ENCODE peak calls at places on chromosomes 16 and 17, in seven cellular contexts. R is heart left ventricle, L is GM10248, K is hepatocyte, N is OCI-LY7, Y is GM12864, H is astrocyte of the spinal cord. T is an unnamed sample.

GRCh38 chr17:27756467-27757371 is 43.6 kb downstream of the NOS2 start:
- DNase-seq in R (no peak), L (peak; percentile 38), K (peak; percentile 69), H (peak; percentile 30), Y (peak; percentile 31), N (peak; percentile 51), T (peak; percentile 55)

GRCh38 chr17:74417178-74418045 is 14.5 kb upstream of the GPRC5C start:
- DNase-seq in H (no peak), L (peak; percentile 80), R (no peak), Y (no peak), N (peak; percentile 67), K (peak; percentile 68), T (no peak)

GRCh38 chr16:55478827-55479559 is at the start of gene MMP2:
- DNase-seq in H (peak; percentile 81), K (peak; percentile 81), L (no peak), N (no peak), R (peak; percentile 86), Y (no peak), T (no peak)

GRCh38 chr16:60206511-60206910 is 1472.4 kb upstream of the GOT2 start:
- DNase-seq in L (no peak), Y (no peak), N (no peak), R (no peak), K (no peak), H (no peak), T (no peak)

GRCh38 chr17:10556301-10557005 is 7.0 kb upstream of the MYH2 start:
- DNase-seq in H (no peak), Y (no peak), K (no peak), R (no peak), N (no peak), L (no peak), T (no peak)

GRCh38 chr17:82967268-82968032 is 112.0 kb upstream of the METRNL start:
- DNase-seq in H (no peak), Y (no peak), R (no peak), L (no peak), K (no peak), N (peak; percentile 85), T (no peak)

GRCh38 chr17:55751720-55752250 is 934 bp downstream of the PCTP start:
- DNase-seq in L (no peak), H (no peak), N (no peak), K (peak; percentile 17), R (no peak), Y (no peak), T (no peak)

GRCh38 chr17:13374203-13375143 is 227.3 kb downstream of the HS3ST3A1 start:
- DNase-seq in H (no peak), Y (no peak), L (no peak), R (no peak), N (no peak), K (peak; percentile 28), T (no peak)

GRCh38 chr17:31875081-31875480 is 16.0 kb upstream of the COPRS start:
- DNase-seq in L (no peak), K (no peak), R (no peak), H (no peak), Y (no peak), N (no peak), T (no peak)

GRCh38 chr16:27867122-27868110 is 196.1 kb downstream of the GSG1L start:
- DNase-seq in H (peak; percentile 68), R (no peak), K (peak; percentile 81), L (peak; percentile 82), N (peak; percentile 56), Y (peak; percentile 18), T (no peak)

GRCh38 chr16:31043352-31043751 is 10.0 kb downstream of the STX4 start:
- DNase-seq in R (no peak), K (no peak), L (no peak), Y (no peak), H (no peak), N (no peak), T (no peak)

GRCh38 chr17:81996232-81996756 is 18.9 kb downstream of the ASPSCR1 start:
- DNase-seq in Y (no peak), L (no peak), N (no peak), H (no peak), R (peak; percentile 60), K (no peak), T (no peak)

GRCh38 chr17:78284146-78284545 is 52.7 kb downstream of the TMEM235 start:
- DNase-seq in R (no peak), L (no peak), Y (no peak), N (no peak), K (peak; percentile 80), H (peak; percentile 53), T (no peak)

GRCh38 chr17:79618383-79619067 is 7.7 kb upstream of the RBFOX3 start:
- DNase-seq in R (peak; percentile 22), N (no peak), K (no peak), L (no peak), Y (no peak), H (no peak), T (no peak)

GRCh38 chr16:22213236-22213635 is 7.2 kb downstream of the EEF2K start:
- DNase-seq in R (no peak), N (no peak), K (no peak), L (no peak), Y (no peak), H (no peak), T (no peak)

GRCh38 chr16:53968896-53969295 is 264.9 kb downstream of the FTO start:
- DNase-seq in N (no peak), K (no peak), R (no peak), L (no peak), H (peak; percentile 17), Y (no peak), T (no peak)

GRCh38 chr16:12425134-12425941 is 378.3 kb downstream of the CPPED1 start:
- DNase-seq in H (no peak), R (no peak), L (no peak), K (peak; percentile 53), N (no peak), Y (no peak), T (no peak)

GRCh38 chr16:89187337-89188063 is 12.8 kb downstream of the SLC22A31 start:
- DNase-seq in Y (no peak), L (no peak), K (no peak), H (peak; percentile 15), R (peak; percentile 51), N (peak; percentile 38), T (no peak)

GRCh38 chr17:19304209-19304608 is 58.3 kb downstream of the B9D1 start:
- DNase-seq in K (peak; percentile 55), N (peak; percentile 29), R (no peak), Y (no peak), H (peak; percentile 58), L (no peak), T (no peak)

GRCh38 chr17:6923385-6923784 is 72.5 kb upstream of the ALOX12 start:
- DNase-seq in Y (no peak), H (no peak), R (no peak), L (no peak), N (no peak), K (no peak), T (no peak)

GRCh38 chr16:88785106-88785924 is at the start of gene PIEZO1:
- DNase-seq in H (no peak), K (peak; percentile 88), N (peak; percentile 82), R (peak; percentile 90), L (peak; percentile 86), Y (no peak), T (no peak)

GRCh38 chr17:34206569-34206968 is 48.5 kb upstream of the CCL2 start:
- DNase-seq in L (no peak), N (no peak), Y (no peak), H (no peak), K (no peak), R (no peak), T (no peak)

GRCh38 chr16:352547-353403 is at the start of gene AXIN1:
- DNase-seq in Y (peak; percentile 85), L (peak; percentile 98), H (peak; percentile 91), K (peak; percentile 100), N (peak; percentile 98), R (peak; percentile 100), T (peak; percentile 100)
- TF ChIP-seq CTCF in Y (peak; percentile 56), L (peak; percentile 56), H (peak; percentile 50), K (peak; percentile 59), N (no peak), R (peak; percentile 50), T (no peak)

GRCh38 chr16:58049697-58050185 is 24.2 kb downstream of the MMP15 start:
- DNase-seq in N (no peak), Y (no peak), H (no peak), L (no peak), K (no peak), R (peak; percentile 58), T (no peak)
- TF ChIP-seq CTCF in N (no peak), Y (no peak), H (no peak), L (no peak), K (no peak), R (no peak), T (no peak)

DNA sequence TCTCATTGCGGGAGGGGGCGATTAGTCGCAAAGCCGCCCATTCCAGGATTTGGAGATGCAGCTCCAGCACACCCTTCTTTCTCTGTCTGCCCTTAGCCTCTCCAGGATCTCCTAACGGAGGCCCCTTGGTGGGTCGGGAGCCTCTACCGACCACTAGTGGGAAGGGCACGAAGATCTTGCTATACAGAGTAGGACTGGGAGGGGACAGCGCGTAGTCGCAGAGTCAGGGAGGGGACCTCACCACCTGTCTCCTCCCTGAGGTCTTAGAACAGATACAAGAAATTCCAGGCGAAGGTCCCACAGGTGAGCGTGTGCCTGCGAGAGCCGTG is 569 bp upstream of the SMTNL2 start:
- DNase-seq in L (no peak), N (peak; percentile 11), K (peak; percentile 86), Y (no peak), H (no peak), R (no peak), T (no peak)
- TF ChIP-seq CTCF in L (no peak), N (peak; percentile 48), K (peak; percentile 53), Y (no peak), H (peak; percentile 47), R (peak; percentile 38), T (no peak)

GRCh38 chr16:67370686-67371085 is 22.6 kb downstream of the TPPP3 start:
- DNase-seq in K (no peak), Y (no peak), R (no peak), H (no peak), L (no peak), N (no peak), T (no peak)

GRCh38 chr16:67375161-67375560 is 18.1 kb downstream of the TPPP3 start:
- DNase-seq in Y (no peak), L (no peak), K (no peak), H (no peak), N (no peak), R (no peak), T (no peak)

GRCh38 chr16:67378642-67379041 is 14.7 kb downstream of the TPPP3 start:
- DNase-seq in K (no peak), H (no peak), N (no peak), Y (no peak), R (no peak), L (no peak), T (no peak)

DNA sequence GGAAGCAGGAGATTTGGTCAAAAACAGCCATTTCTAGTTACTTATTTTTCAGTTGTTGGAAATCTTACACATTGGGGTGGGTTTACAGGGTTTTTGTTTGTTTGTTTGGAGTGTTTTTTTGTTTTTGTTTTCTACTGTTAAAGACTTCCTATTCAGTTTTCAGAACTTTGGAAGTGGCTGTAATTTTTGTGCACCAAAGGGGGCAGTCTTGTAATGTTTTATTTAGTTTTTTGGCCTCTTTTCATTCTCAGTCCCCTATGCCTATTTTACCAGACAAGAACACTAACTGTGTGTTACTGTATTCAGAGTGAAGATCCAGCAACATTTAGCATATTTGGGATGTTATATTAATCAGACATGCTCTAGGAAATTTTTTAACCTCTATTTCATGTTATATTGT is 20.6 kb downstream of the TPPP3 start:
- DNase-seq in H (peak; percentile 34), R (no peak), K (no peak), N (peak; percentile 16), L (no peak), Y (no peak), T (no peak)
- TF ChIP-seq CTCF in H (peak; percentile 43), R (peak; percentile 28), K (peak; percentile 43), N (peak; percentile 73), L (peak; percentile 34), Y (peak; percentile 34), T (no peak)

GRCh38 chr16:15903960-15904359 is 15.6 kb upstream of the CEP20 start:
- DNase-seq in N (no peak), K (no peak), L (no peak), Y (no peak), H (no peak), R (no peak), T (no peak)
- TF ChIP-seq CTCF in N (no peak), K (no peak), L (no peak), Y (no peak), H (no peak), R (no peak), T (no peak)